ENCODE peak calls at places on chromosomes 13 and 19, in eight cellular contexts. R, X, Q, G, B, Y, J and P are unnamed samples.

GRCh38 chr13:101514695-101515275 is 62.3 kb downstream of the ITGBL1 start:
- DNase-seq in R (peak), X (no peak), Q (peak), G (no peak), B (peak), Y (peak), J (no peak), P (peak)

GRCh38 chr19:49272204-49272603 is 52.8 kb downstream of the SLC6A16 start:
- DNase-seq in R (no peak), X (no peak), Q (no peak), G (peak), B (no peak), Y (no peak), J (no peak), P (no peak)

GRCh38 chr13:21322304-21322965 is 136.7 kb downstream of the ZDHHC20 start:
- DNase-seq in R (no peak), X (no peak), Q (no peak), G (no peak), B (no peak), Y (no peak), J (no peak), P (no peak)

GRCh38 chr13:51297556-51297955 is 41.9 kb upstream of the SERPINE3 start:
- DNase-seq in R (no peak), X (no peak), Q (no peak), G (no peak), B (no peak), Y (no peak), J (no peak), P (no peak)

GRCh38 chr19:33133438-33134031 is 1.6 kb downstream of the WDR88 start:
- DNase-seq in R (peak), X (no peak), Q (no peak), G (no peak), B (peak), Y (no peak), J (peak), P (no peak)

GRCh38 chr19:36245210-36246005 is 30.5 kb downstream of the ZNF146 start:
- DNase-seq in R (no peak), X (no peak), Q (no peak), G (no peak), B (peak), Y (no peak), J (no peak), P (no peak)

GRCh38 chr19:51751655-51752054 is at the start of gene FPR1:
- DNase-seq in R (no peak), X (no peak), Q (no peak), G (no peak), B (no peak), Y (no peak), J (no peak), P (no peak)

GRCh38 chr13:52806029-52806428 is 42.4 kb downstream of the PCDH8 start:
- DNase-seq in R (no peak), X (no peak), Q (no peak), G (no peak), B (no peak), Y (no peak), J (no peak), P (no peak)

GRCh38 chr13:107450931-107451330 is 764.4 kb downstream of the LIG4 start:
- DNase-seq in R (no peak), X (no peak), Q (no peak), G (peak), B (no peak), Y (no peak), J (no peak), P (no peak)

GRCh38 chr13:49315036-49315565 is 67.4 kb downstream of the CDADC1 start:
- DNase-seq in R (no peak), X (no peak), Q (no peak), G (no peak), B (no peak), Y (no peak), J (no peak), P (no peak)

GRCh38 chr19:8338835-8339234 is 4.2 kb downstream of the KANK3 start:
- DNase-seq in R (no peak), X (no peak), Q (no peak), G (no peak), B (no peak), Y (no peak), J (no peak), P (no peak)

GRCh38 chr19:9883231-9883758 is 48.2 kb downstream of the PIN1 start:
- DNase-seq in R (peak), X (no peak), Q (no peak), G (no peak), B (peak), Y (no peak), J (no peak), P (no peak)

GRCh38 chr13:37868691-37869505 is 674 bp downstream of the TRPC4 start:
- DNase-seq in R (no peak), X (no peak), Q (no peak), G (no peak), B (peak), Y (no peak), J (no peak), P (no peak)

GRCh38 chr19:54473071-54473941 is at the start of gene CDC42EP5:
- DNase-seq in R (no peak), X (no peak), Q (no peak), G (no peak), B (peak), Y (no peak), J (no peak), P (no peak)

GRCh38 chr19:29586401-29586800 is 19.7 kb upstream of the POP4 start:
- DNase-seq in R (no peak), X (no peak), Q (no peak), G (no peak), B (no peak), Y (no peak), J (no peak), P (no peak)

GRCh38 chr13:41601718-41602445 is 144.5 kb downstream of the RGCC start:
- DNase-seq in R (no peak), X (no peak), Q (no peak), G (no peak), B (no peak), Y (no peak), J (no peak), P (no peak)

GRCh38 chr13:75617230-75617629 is 18.9 kb upstream of the LMO7 start:
- DNase-seq in R (no peak), X (no peak), Q (no peak), G (no peak), B (no peak), Y (no peak), J (no peak), P (no peak)

GRCh38 chr13:80630685-80631121 is 289.8 kb upstream of the SPRY2 start:
- DNase-seq in R (no peak), X (no peak), Q (no peak), G (peak), B (no peak), Y (no peak), J (no peak), P (no peak)

GRCh38 chr19:37933965-37934364 is 27.0 kb downstream of the SIPA1L3 start:
- DNase-seq in R (no peak), X (no peak), Q (no peak), G (no peak), B (no peak), Y (no peak), J (peak), P (no peak)

GRCh38 chr19:29772696-29773095 is 39.1 kb upstream of the CCNE1 start:
- DNase-seq in R (no peak), X (no peak), Q (no peak), G (no peak), B (no peak), Y (no peak), J (no peak), P (no peak)

GRCh38 chr13:27472441-27472840 is 22.1 kb upstream of the MTIF3 start:
- DNase-seq in R (no peak), X (no peak), Q (no peak), G (no peak), B (no peak), Y (no peak), J (no peak), P (no peak)

GRCh38 chr13:28140433-28141125 is 2.2 kb downstream of the PAN3 start:
- DNase-seq in R (no peak), X (no peak), Q (no peak), G (no peak), B (peak), Y (no peak), J (no peak), P (no peak)

GRCh38 chr19:50362030-50362412 is 3.4 kb downstream of the NAPSA start:
- DNase-seq in R (no peak), X (no peak), Q (no peak), G (no peak), B (no peak), Y (no peak), J (no peak), P (no peak)

GRCh38 chr13:79782541-79783216 is 301.7 kb downstream of the NDFIP2 start:
- DNase-seq in R (no peak), X (no peak), Q (no peak), G (peak), B (peak), Y (no peak), J (peak), P (peak)

GRCh38 chr13:31172535-31172934 is 10.8 kb upstream of the HSPH1 start:
- DNase-seq in R (no peak), X (no peak), Q (no peak), G (peak), B (no peak), Y (no peak), J (no peak), P (no peak)

GRCh38 chr19:38850976-38851621 is 1.3 kb upstream of the HNRNPL start:
- DNase-seq in R (no peak), X (no peak), Q (no peak), G (no peak), B (peak), Y (no peak), J (no peak), P (no peak)

GRCh38 chr13:30792257-30793000 is 57.1 kb downstream of the ALOX5AP start:
- DNase-seq in R (peak), X (no peak), Q (no peak), G (peak), B (peak), Y (no peak), J (peak), P (no peak)

GRCh38 chr19:18967358-18968146 is 26.5 kb upstream of the HOMER3 start:
- DNase-seq in R (peak), X (no peak), Q (no peak), G (no peak), B (no peak), Y (peak), J (peak), P (no peak)

GRCh38 chr19:40392894-40393517 is 3.0 kb upstream of the HIPK4 start:
- DNase-seq in R (no peak), X (no peak), Q (no peak), G (no peak), B (no peak), Y (no peak), J (no peak), P (no peak)

GRCh38 chr13:64274481-64275217 is 2859.0 kb upstream of the PCDH20 start:
- DNase-seq in R (no peak), X (no peak), Q (no peak), G (peak), B (no peak), Y (no peak), J (no peak), P (no peak)

GRCh38 chr19:3981736-3982681 is 3.3 kb downstream of the EEF2 start:
- DNase-seq in R (no peak), X (no peak), Q (no peak), G (no peak), B (no peak), Y (no peak), J (no peak), P (no peak)

GRCh38 chr13:28545583-28546333 is 50.8 kb upstream of the FLT1 start:
- DNase-seq in R (no peak), X (no peak), Q (peak), G (no peak), B (no peak), Y (no peak), J (no peak), P (peak)

GRCh38 chr19:14138576-14139265 is 2.3 kb upstream of the ASF1B start:
- DNase-seq in R (peak), X (no peak), Q (no peak), G (no peak), B (no peak), Y (no peak), J (no peak), P (no peak)

GRCh38 chr13:37134411-37135041 is 29.1 kb upstream of the CSNK1A1L start:
- DNase-seq in R (no peak), X (no peak), Q (no peak), G (peak), B (no peak), Y (no peak), J (no peak), P (no peak)

GRCh38 chr13:25847145-25847544 is 204.7 kb downstream of the SHISA2 start:
- DNase-seq in R (no peak), X (no peak), Q (no peak), G (no peak), B (no peak), Y (peak), J (no peak), P (no peak)

GRCh38 chr19:15124572-15125231 is 17.5 kb downstream of the SYDE1 start:
- DNase-seq in R (no peak), X (no peak), Q (no peak), G (no peak), B (no peak), Y (peak), J (no peak), P (no peak)

GRCh38 chr19:47081095-47081494 is 32.5 kb downstream of the ZC3H4 start:
- DNase-seq in R (no peak), X (no peak), Q (no peak), G (no peak), B (no peak), Y (no peak), J (no peak), P (no peak)